ENCODE peak calls at places on chromosomes 13 and 19, in nine cellular contexts. One of them, this sample, is unnamed. For H3K4me1, the result is how much of the 10 kb centered on the place peaks cover.

GRCh38 chr19:1081301-1082164 is 13.6 kb downstream of the POLR2E start:
- DNase-seq in HCT116: no peak
- DNase-seq in PC-3: no peak
- DNase-seq in GM23338: peak
- DNase-seq in GM23248: no peak
- DNase-seq in hepatocyte: peak
- DNase-seq in MM.1S: no peak
- DNase-seq in neural progenitor cell: peak
- DNase-seq in SK-N-SH: no peak
- DNase-seq in this sample: no peak

GRCh38 chr19:14718522-14719113 is 28.8 kb downstream of the ZNF333 start:
- DNase-seq in MM.1S: no peak
- DNase-seq in SK-N-SH: no peak
- DNase-seq in GM23248: peak
- DNase-seq in neural progenitor cell: no peak
- DNase-seq in HCT116: no peak
- DNase-seq in PC-3: no peak
- DNase-seq in GM23338: no peak
- DNase-seq in hepatocyte: no peak
- DNase-seq in this sample: no peak

GRCh38 chr13:107450931-107451330 is 764.4 kb downstream of the LIG4 start:
- DNase-seq in MM.1S: peak
- DNase-seq in neural progenitor cell: no peak
- DNase-seq in GM23338: no peak
- DNase-seq in hepatocyte: no peak
- DNase-seq in SK-N-SH: no peak
- DNase-seq in GM23248: peak
- DNase-seq in HCT116: no peak
- DNase-seq in PC-3: peak
- DNase-seq in this sample: no peak

GRCh38 chr19:40150170-40150569 is 41.1 kb upstream of the MAP3K10 start:
- DNase-seq in PC-3: no peak
- DNase-seq in neural progenitor cell: no peak
- DNase-seq in HCT116: no peak
- DNase-seq in GM23248: peak
- DNase-seq in hepatocyte: no peak
- DNase-seq in GM23338: no peak
- DNase-seq in MM.1S: no peak
- DNase-seq in SK-N-SH: no peak
- DNase-seq in this sample: no peak

GRCh38 chr13:38017320-38017719 is 147.7 kb upstream of the TRPC4 start:
- DNase-seq in HCT116: no peak
- DNase-seq in GM23248: no peak
- DNase-seq in SK-N-SH: no peak
- DNase-seq in MM.1S: no peak
- DNase-seq in neural progenitor cell: no peak
- DNase-seq in GM23338: no peak
- DNase-seq in hepatocyte: no peak
- DNase-seq in PC-3: no peak
- DNase-seq in this sample: no peak

GRCh38 chr13:45310341-45311138 is 30.4 kb downstream of the TPT1 start:
- DNase-seq in hepatocyte: no peak
- DNase-seq in neural progenitor cell: no peak
- DNase-seq in GM23338: no peak
- DNase-seq in PC-3: no peak
- DNase-seq in SK-N-SH: no peak
- DNase-seq in HCT116: no peak
- DNase-seq in MM.1S: no peak
- DNase-seq in GM23248: no peak
- DNase-seq in this sample: no peak

GRCh38 chr19:32224371-32225244 is 120.8 kb upstream of the ZNF507 start:
- DNase-seq in PC-3: peak
- DNase-seq in hepatocyte: peak
- DNase-seq in GM23338: peak
- DNase-seq in SK-N-SH: peak
- DNase-seq in HCT116: no peak
- DNase-seq in neural progenitor cell: peak
- DNase-seq in MM.1S: peak
- DNase-seq in GM23248: peak
- DNase-seq in this sample: peak

GRCh38 chr19:37506387-37507166 is at the start of gene ZNF793:
- DNase-seq in hepatocyte: peak
- DNase-seq in MM.1S: no peak
- DNase-seq in PC-3: no peak
- DNase-seq in neural progenitor cell: peak
- DNase-seq in SK-N-SH: peak
- DNase-seq in GM23248: peak
- DNase-seq in GM23338: peak
- DNase-seq in HCT116: no peak
- DNase-seq in this sample: peak

GRCh38 chr13:92143766-92144165 is 745.3 kb downstream of the GPC5 start:
- DNase-seq in neural progenitor cell: no peak
- DNase-seq in hepatocyte: no peak
- DNase-seq in GM23338: no peak
- DNase-seq in HCT116: no peak
- DNase-seq in PC-3: no peak
- DNase-seq in MM.1S: no peak
- DNase-seq in SK-N-SH: no peak
- DNase-seq in GM23248: no peak
- DNase-seq in this sample: no peak

GRCh38 chr19:47598407-47599349 is 10.3 kb upstream of the BICRA start:
- DNase-seq in hepatocyte: peak
- DNase-seq in neural progenitor cell: peak
- DNase-seq in GM23338: peak
- DNase-seq in HCT116: peak
- DNase-seq in GM23248: peak
- DNase-seq in MM.1S: no peak
- DNase-seq in SK-N-SH: no peak
- DNase-seq in PC-3: peak
- DNase-seq in this sample: no peak

GRCh38 chr13:102327119-102327617 is 74.7 kb downstream of the FGF14 start:
- DNase-seq in GM23248: no peak
- DNase-seq in GM23338: no peak
- DNase-seq in PC-3: no peak
- DNase-seq in MM.1S: no peak
- DNase-seq in hepatocyte: no peak
- DNase-seq in HCT116: no peak
- DNase-seq in neural progenitor cell: no peak
- DNase-seq in SK-N-SH: no peak
- DNase-seq in this sample: no peak

GRCh38 chr19:39199025-39199424 is 2.3 kb downstream of the NCCRP1 start:
- DNase-seq in SK-N-SH: peak
- DNase-seq in hepatocyte: no peak
- DNase-seq in HCT116: no peak
- DNase-seq in GM23338: no peak
- DNase-seq in PC-3: no peak
- DNase-seq in MM.1S: no peak
- DNase-seq in neural progenitor cell: peak
- DNase-seq in GM23248: peak
- DNase-seq in this sample: no peak

GRCh38 chr13:25686831-25687495 is 315.2 kb downstream of the ATP8A2 start:
- DNase-seq in HCT116: no peak
- DNase-seq in GM23248: no peak
- DNase-seq in MM.1S: no peak
- DNase-seq in PC-3: no peak
- DNase-seq in neural progenitor cell: no peak
- DNase-seq in GM23338: no peak
- DNase-seq in hepatocyte: no peak
- DNase-seq in SK-N-SH: no peak
- DNase-seq in this sample: no peak
- H3K4me1 ChIP-seq in HCT116: under half
- H3K4me1 ChIP-seq in GM23248: under half
- H3K4me1 ChIP-seq in MM.1S: under half
- H3K4me1 ChIP-seq in PC-3: under half
- H3K4me1 ChIP-seq in neural progenitor cell: under half
- H3K4me1 ChIP-seq in GM23338: under half
- H3K4me1 ChIP-seq in hepatocyte: under half
- H3K4me1 ChIP-seq in SK-N-SH: under half
- H3K4me1 ChIP-seq in this sample: under half

GRCh38 chr19:49859838-49860715 is 7.3 kb downstream of the PNKP start:
- DNase-seq in GM23248: no peak
- DNase-seq in HCT116: no peak
- DNase-seq in MM.1S: no peak
- DNase-seq in neural progenitor cell: no peak
- DNase-seq in PC-3: no peak
- DNase-seq in SK-N-SH: no peak
- DNase-seq in GM23338: no peak
- DNase-seq in hepatocyte: no peak
- DNase-seq in this sample: no peak

GRCh38 chr19:49857834-49858590 is 7.1 kb downstream of the PTOV1 start:
- DNase-seq in SK-N-SH: no peak
- DNase-seq in HCT116: no peak
- DNase-seq in hepatocyte: no peak
- DNase-seq in PC-3: no peak
- DNase-seq in GM23338: no peak
- DNase-seq in GM23248: no peak
- DNase-seq in neural progenitor cell: no peak
- DNase-seq in MM.1S: no peak
- DNase-seq in this sample: peak

GRCh38 chr19:49857061-49857833 is 6.3 kb downstream of the PTOV1 start:
- DNase-seq in PC-3: no peak
- DNase-seq in MM.1S: no peak
- DNase-seq in neural progenitor cell: no peak
- DNase-seq in HCT116: no peak
- DNase-seq in SK-N-SH: peak
- DNase-seq in hepatocyte: no peak
- DNase-seq in GM23338: no peak
- DNase-seq in GM23248: no peak
- DNase-seq in this sample: no peak

GRCh38 chr19:49856574-49857021 is 5.6 kb downstream of the PTOV1 start:
- DNase-seq in hepatocyte: no peak
- DNase-seq in PC-3: no peak
- DNase-seq in MM.1S: no peak
- DNase-seq in HCT116: no peak
- DNase-seq in SK-N-SH: peak
- DNase-seq in neural progenitor cell: no peak
- DNase-seq in GM23338: no peak
- DNase-seq in GM23248: no peak
- DNase-seq in this sample: no peak

DNA sequence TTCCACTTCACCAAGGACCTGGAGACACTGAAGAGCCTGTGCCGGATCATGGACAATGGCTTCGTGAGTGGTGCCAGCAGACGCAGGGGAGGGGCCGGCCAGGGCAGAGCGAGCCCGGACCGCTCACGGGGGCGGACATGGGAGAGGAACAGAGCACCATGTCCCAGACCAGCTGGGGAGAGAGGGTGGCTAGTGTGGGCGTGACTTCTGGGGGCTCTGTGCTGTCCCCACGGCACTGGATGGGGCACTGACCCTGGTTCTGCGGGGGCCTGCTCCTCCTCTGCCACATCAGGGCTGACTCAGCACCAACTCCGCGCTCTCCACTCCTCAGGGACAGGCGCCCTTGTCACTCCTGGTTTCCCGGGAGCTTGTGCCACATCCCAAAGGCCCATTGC is 7.6 kb downstream of the PTOV1 start:
- DNase-seq in neural progenitor cell: no peak
- DNase-seq in PC-3: peak
- DNase-seq in SK-N-SH: no peak
- DNase-seq in HCT116: no peak
- DNase-seq in GM23338: no peak
- DNase-seq in hepatocyte: no peak
- DNase-seq in MM.1S: no peak
- DNase-seq in GM23248: peak
- DNase-seq in this sample: no peak
- H3K27ac ChIP-seq in neural progenitor cell: peak
- H3K27ac ChIP-seq in PC-3: no peak
- H3K27ac ChIP-seq in SK-N-SH: peak
- H3K27ac ChIP-seq in HCT116: peak
- H3K27ac ChIP-seq in GM23338: peak
- H3K27ac ChIP-seq in hepatocyte: no peak
- H3K27ac ChIP-seq in MM.1S: no peak
- H3K27ac ChIP-seq in GM23248: peak
- H3K27ac ChIP-seq in this sample: no peak

DNA sequence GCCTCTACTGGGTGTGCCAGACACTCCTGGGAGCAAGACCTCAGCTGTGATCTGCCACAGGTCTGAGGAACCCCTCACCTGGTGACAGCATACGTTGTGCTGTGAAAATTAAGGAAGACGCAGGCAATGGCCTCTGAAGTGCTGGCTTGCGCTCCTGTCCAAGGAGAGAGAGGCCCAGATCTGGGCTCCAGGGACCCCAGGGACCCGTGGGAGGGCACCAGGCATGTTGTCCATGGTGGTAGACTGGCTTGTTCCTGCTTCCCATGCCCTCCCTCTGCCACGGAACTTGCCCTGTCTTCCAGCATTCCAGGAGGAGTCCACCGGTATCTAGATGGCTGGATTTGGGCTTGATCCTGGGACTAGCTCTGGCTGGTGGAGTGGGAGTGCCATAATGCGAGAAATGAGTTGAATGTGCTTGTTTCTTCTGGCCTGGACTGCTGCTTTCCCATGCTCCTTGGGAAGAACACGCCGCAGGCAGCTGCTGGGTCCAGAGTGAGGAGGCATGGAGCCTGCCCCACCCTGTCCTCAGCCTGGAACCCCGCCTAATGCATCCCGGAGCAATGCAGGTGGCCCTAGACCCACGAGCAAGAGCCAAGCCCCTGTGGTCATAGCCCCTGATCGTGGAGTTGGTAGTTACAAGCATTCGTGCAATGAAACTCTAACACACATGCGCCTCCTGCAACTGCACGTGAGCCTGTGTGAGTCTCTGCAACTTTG is 190.2 kb downstream of the TEX29 start:
- DNase-seq in MM.1S: no peak
- DNase-seq in PC-3: no peak
- DNase-seq in HCT116: no peak
- DNase-seq in GM23338: no peak
- DNase-seq in hepatocyte: no peak
- DNase-seq in GM23248: no peak
- DNase-seq in SK-N-SH: no peak
- DNase-seq in neural progenitor cell: no peak
- DNase-seq in this sample: no peak
- TF ChIP-seq EZH2phosphoT487 in MM.1S: no peak
- TF ChIP-seq EZH2phosphoT487 in PC-3: no peak
- TF ChIP-seq EZH2phosphoT487 in HCT116: no peak
- TF ChIP-seq EZH2phosphoT487 in GM23338: no peak
- TF ChIP-seq EZH2phosphoT487 in hepatocyte: no peak
- TF ChIP-seq EZH2phosphoT487 in GM23248: no peak
- TF ChIP-seq EZH2phosphoT487 in SK-N-SH: no peak
- TF ChIP-seq EZH2phosphoT487 in neural progenitor cell: no peak
- TF ChIP-seq EZH2phosphoT487 in this sample: no peak

DNA sequence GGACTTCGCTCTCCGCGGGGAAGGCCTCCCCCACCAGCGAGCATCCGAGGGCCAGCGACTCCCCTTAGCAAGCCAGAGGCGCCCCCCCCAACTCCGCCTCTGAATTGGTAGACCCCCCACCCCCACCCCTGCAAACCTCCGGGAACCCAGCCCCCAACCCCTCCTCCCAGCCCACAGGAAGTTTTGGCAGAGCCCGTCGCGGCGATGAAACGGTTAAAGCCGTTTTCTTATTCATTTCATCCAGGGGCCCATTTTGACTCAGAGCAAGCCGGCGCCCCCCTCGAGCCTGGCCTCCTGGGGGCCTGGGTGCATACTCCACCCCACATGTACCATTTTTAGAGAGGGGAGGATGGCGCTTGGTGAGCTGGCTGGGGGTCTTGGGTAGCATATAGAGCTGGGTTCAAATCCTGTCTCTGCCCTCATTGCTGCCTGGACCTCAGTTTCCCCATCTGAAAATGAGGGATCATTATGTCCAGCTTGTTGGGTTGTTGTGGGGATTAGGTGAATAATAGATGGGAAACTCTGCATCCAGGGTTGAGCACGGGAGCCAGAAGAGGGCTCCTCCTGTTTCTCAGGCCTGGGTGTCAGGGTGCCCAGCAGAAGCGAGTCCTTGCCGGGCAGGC is 7.9 kb upstream of the JUNB start:
- DNase-seq in SK-N-SH: no peak
- DNase-seq in hepatocyte: no peak
- DNase-seq in PC-3: no peak
- DNase-seq in GM23338: peak
- DNase-seq in neural progenitor cell: no peak
- DNase-seq in HCT116: no peak
- DNase-seq in GM23248: peak
- DNase-seq in MM.1S: no peak
- DNase-seq in this sample: no peak
- H3K4me1 ChIP-seq in SK-N-SH: under half
- H3K4me1 ChIP-seq in hepatocyte: half or more
- H3K4me1 ChIP-seq in PC-3: half or more
- H3K4me1 ChIP-seq in GM23338: under half
- H3K4me1 ChIP-seq in neural progenitor cell: under half
- H3K4me1 ChIP-seq in HCT116: half or more
- H3K4me1 ChIP-seq in GM23248: under half
- H3K4me1 ChIP-seq in MM.1S: under half
- H3K4me1 ChIP-seq in this sample: half or more

This sample was measured in OCI-LY7.